ENCODE peak calls at places on chromosomes 4 and X, in eight cellular contexts. D is bronchial epithelial cell; L is retinal pigment epithelial cell; U is GM12864; P is left lung; Z is uterus; M is PC-3; T is CD4-positive, alpha-beta T cell. B is an unnamed sample.

GRCh38 chrX:134717698-134718328 is 59.5 kb upstream of the PLAC1 start:
- DNase-seq in U (no peak), P (no peak), L (no peak), T (no peak), Z (no peak), D (no peak), M (peak; percentile 53), B (no peak)

GRCh38 chr4:82293304-82293703 is 80.5 kb downstream of the HNRNPD start:
- DNase-seq in Z (no peak), P (no peak), U (peak; percentile 37), M (no peak), L (no peak), D (no peak), T (no peak), B (peak; percentile 49)

GRCh38 chr4:113758361-113758760 is 3.2 kb downstream of the CAMK2D start:
- DNase-seq in T (no peak), D (no peak), M (peak; percentile 42), P (no peak), L (no peak), U (no peak), Z (no peak), B (no peak)

GRCh38 chrX:64204252-64204651 is 1.3 kb downstream of the AMER1 start:
- DNase-seq in P (no peak), Z (peak; percentile 16), M (no peak), T (no peak), U (no peak), D (no peak), L (no peak), B (no peak)

GRCh38 chr4:94332983-94333590 is 9.5 kb downstream of the HPGDS start:
- DNase-seq in P (no peak), L (no peak), T (no peak), M (peak; percentile 9), Z (no peak), D (no peak), U (no peak), B (no peak)

GRCh38 chr4:106058919-106059318 is 163.6 kb downstream of the NPNT start:
- DNase-seq in P (no peak), D (peak; percentile 39), L (no peak), M (peak; percentile 22), Z (no peak), U (no peak), T (no peak), B (no peak)

GRCh38 chr4:76881375-76881774 is 16.6 kb downstream of the SOWAHB start:
- DNase-seq in L (no peak), Z (no peak), U (no peak), T (no peak), D (peak; percentile 94), M (peak; percentile 66), P (no peak), B (no peak)

GRCh38 chrX:71095971-71096701 is 485 bp downstream of the FOXO4 start:
- DNase-seq in L (no peak), Z (no peak), D (peak; percentile 6), P (no peak), M (peak; percentile 26), U (no peak), T (peak; percentile 33), B (peak; percentile 43)

GRCh38 chrX:12949927-12950656 is 24.8 kb upstream of the TMSB4X start:
- DNase-seq in M (no peak), U (peak; percentile 90), Z (peak; percentile 89), T (peak; percentile 74), L (peak; percentile 81), P (peak; percentile 87), D (peak; percentile 89), B (peak; percentile 52)

GRCh38 chrX:115138040-115138439 is 51.2 kb upstream of the RBMXL3 start:
- DNase-seq in T (no peak), M (no peak), P (no peak), D (no peak), U (no peak), Z (no peak), L (no peak), B (no peak)

GRCh38 chr4:189046642-189047041 is 894.0 kb upstream of the FRG1 start:
- DNase-seq in P (no peak), M (no peak), U (no peak), Z (no peak), D (peak; percentile 85), L (no peak), T (no peak), B (no peak)

GRCh38 chrX:9856596-9856995 is 70.4 kb downstream of the SHROOM2 start:
- DNase-seq in L (no peak), D (no peak), Z (no peak), M (no peak), U (no peak), P (no peak), T (no peak), B (no peak)

GRCh38 chr4:1792832-1793495 is at the start of gene FGFR3:
- DNase-seq in T (peak; percentile 42), Z (no peak), M (peak; percentile 3), D (no peak), P (no peak), U (no peak), L (no peak), B (peak; percentile 96)

GRCh38 chr4:73620115-73620792 is at the start of gene RASSF6:
- DNase-seq in U (no peak), P (peak; percentile 78), M (peak; percentile 79), T (no peak), L (no peak), Z (no peak), D (peak; percentile 88), B (peak; percentile 26)

GRCh38 chr4:100147684-100148083 is 42.6 kb downstream of the DDIT4L start:
- DNase-seq in M (no peak), T (no peak), Z (no peak), D (no peak), P (no peak), L (no peak), U (no peak), B (no peak)

GRCh38 chr4:153573881-153574807 is 108.0 kb downstream of the TMEM131L start:
- DNase-seq in Z (peak; percentile 69), U (no peak), P (peak; percentile 59), T (peak; percentile 66), D (peak; percentile 56), M (peak; percentile 64), L (peak; percentile 62), B (peak; percentile 34)

GRCh38 chrX:117985241-117985640 is 131.4 kb downstream of the KLHL13 start:
- DNase-seq in M (peak; percentile 34), L (no peak), Z (no peak), U (no peak), D (peak; percentile 5), T (no peak), P (no peak), B (no peak)

GRCh38 chrX:72094894-72095293 is 36.8 kb downstream of the RTL5 start:
- DNase-seq in T (peak; percentile 56), D (no peak), L (no peak), Z (no peak), M (no peak), U (peak; percentile 21), P (no peak), B (peak; percentile 39)

GRCh38 chr4:138647433-138647832 is 368.1 kb upstream of the NOCT start:
- DNase-seq in P (no peak), M (no peak), L (no peak), D (no peak), Z (no peak), T (no peak), U (no peak), B (no peak)

GRCh38 chrX:28756647-28757046 is 169.4 kb downstream of the IL1RAPL1 start:
- DNase-seq in D (no peak), M (no peak), P (no peak), U (no peak), L (no peak), T (no peak), Z (no peak), B (no peak)

GRCh38 chrX:131704136-131704695 is 160.3 kb downstream of the OR13H1 start:
- DNase-seq in D (no peak), L (peak; percentile 29), Z (peak; percentile 94), U (no peak), T (no peak), M (peak; percentile 37), P (peak; percentile 87), B (no peak)
- TF ChIP-seq CTCF in D (no peak), L (peak; percentile 29), Z (peak; percentile 74), U (no peak), T (no peak), M (no peak), P (no peak), B (no peak)

GRCh38 chrX:109826954-109827708 is 94.1 kb upstream of the ACSL4 start:
- DNase-seq in L (no peak), U (no peak), M (peak; percentile 68), T (no peak), Z (no peak), D (peak; percentile 57), P (no peak), B (no peak)
- TF ChIP-seq CTCF in L (peak; percentile 18), U (no peak), M (peak; percentile 8), T (no peak), Z (no peak), D (no peak), P (no peak), B (no peak)

DNA sequence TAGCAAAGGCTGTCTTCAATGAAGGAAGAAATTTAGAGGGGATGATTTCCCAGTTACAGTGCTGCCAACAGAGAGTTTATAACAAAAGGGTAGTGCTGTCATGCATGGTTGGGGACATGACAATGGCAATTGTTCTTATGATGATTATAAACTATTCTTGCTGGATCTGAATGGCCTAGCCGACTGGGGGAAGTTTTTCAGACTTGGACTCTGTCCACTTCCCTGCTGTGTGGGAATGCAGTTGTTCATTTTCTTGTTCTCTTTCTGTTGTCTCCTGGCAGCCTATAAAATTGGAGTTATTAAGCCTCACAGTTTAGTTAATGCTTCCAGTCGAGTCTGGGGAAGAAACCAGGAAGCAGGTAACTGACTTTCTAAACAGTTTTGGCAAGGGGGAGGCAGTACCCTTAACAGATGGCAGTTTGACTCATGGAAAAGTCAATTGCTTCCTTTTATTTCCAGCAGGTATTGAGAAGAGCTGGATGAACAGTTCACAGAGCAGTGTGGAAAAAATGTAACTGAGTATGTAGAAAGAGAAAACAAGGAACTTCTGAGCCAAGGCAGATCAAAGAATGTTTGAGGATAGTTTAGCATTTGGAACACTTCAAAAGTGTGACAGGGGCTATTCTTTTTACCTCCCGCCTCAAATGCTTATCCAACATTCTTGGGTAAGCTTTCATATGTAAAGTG is 582.7 kb downstream of the RAPGEF2 start:
- DNase-seq in M (no peak), L (no peak), P (no peak), U (no peak), D (no peak), T (no peak), Z (no peak), B (no peak)
- TF ChIP-seq CTCF in M (no peak), L (no peak), P (no peak), U (no peak), D (no peak), T (no peak), Z (no peak), B (no peak)

DNA sequence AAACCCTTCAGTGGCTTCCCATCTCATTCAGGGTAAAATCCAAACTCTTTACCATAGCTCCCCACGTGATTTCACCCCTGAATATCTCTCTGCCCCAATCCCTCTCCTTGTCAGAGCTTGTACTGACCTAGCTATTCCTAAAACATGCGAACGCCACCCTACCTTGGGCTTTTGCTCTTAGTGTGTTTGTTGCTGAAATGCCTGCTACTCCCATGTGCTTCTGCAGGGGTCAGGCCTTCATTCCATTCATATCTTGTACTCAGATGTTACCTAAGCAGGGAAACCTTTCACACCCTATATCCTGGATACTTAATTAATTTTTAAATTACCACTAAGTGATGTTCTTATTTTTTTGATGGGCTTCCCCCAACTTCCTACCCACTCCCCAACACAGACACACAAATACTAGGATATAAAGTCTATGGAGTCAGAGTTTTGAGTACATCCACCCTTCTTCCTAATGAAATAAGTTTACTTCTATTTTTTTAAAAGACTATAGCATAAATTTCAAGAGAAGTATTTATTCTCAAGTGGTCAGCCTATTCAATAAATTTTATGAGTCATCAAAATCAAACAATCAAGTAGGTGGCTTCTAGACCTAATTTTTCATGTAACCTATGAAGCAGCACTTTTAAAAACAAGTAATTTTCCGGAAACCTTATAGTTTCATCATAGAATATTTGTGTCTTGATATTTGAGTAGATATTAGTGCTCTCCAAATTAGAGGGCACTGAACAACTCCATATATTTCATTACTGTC is 189.4 kb downstream of the RAPGEF2 start:
- DNase-seq in Z (no peak), D (no peak), L (no peak), P (no peak), M (peak; percentile 55), U (no peak), T (no peak), B (no peak)
- TF ChIP-seq CTCF in Z (no peak), D (peak; percentile 11), L (peak; percentile 19), P (no peak), M (no peak), U (no peak), T (no peak), B (no peak)